ENCODE peak calls at places on chromosome 14, in nine cellular contexts. F is prostate gland; L is CD4-positive, alpha-beta memory T cell; C is MM.1S; Y is adrenal gland; T is uterus; U is fibroblast of lung; E is IMR-90; H is Peyer's patch. I is an unnamed sample. For H3K4me1, the result is how much of the 10 kb centered on the place peaks cover.

GRCh38 chr14:94129111-94129757 is at the start of gene IFI27L2:
- DNase-seq in F (peak), L (peak), C (peak), Y (peak), T (peak), U (peak), E (peak), H (peak), I (peak)

GRCh38 chr14:54603362-54603761 is 36.4 kb downstream of the SAMD4A start:
- DNase-seq in F (no peak), L (no peak), C (no peak), Y (no peak), T (no peak), U (peak), E (peak), H (no peak), I (no peak)

GRCh38 chr14:68042591-68043210 is 223.1 kb downstream of the RAD51B start:
- DNase-seq in F (peak), L (no peak), C (no peak), Y (no peak), T (no peak), U (peak), E (no peak), H (no peak), I (no peak)

GRCh38 chr14:101774006-101774755 is 12.7 kb downstream of the PPP2R5C start:
- DNase-seq in F (no peak), L (no peak), C (peak), Y (peak), T (no peak), U (no peak), E (no peak), H (peak), I (no peak)

GRCh38 chr14:72617391-72618011 is 276.4 kb downstream of the DPF3 start:
- DNase-seq in F (no peak), L (no peak), C (no peak), Y (peak), T (no peak), U (no peak), E (no peak), H (no peak), I (no peak)

GRCh38 chr14:79809849-79810612 is 401.3 kb downstream of the DIO2 start:
- DNase-seq in F (peak), L (no peak), C (peak), Y (no peak), T (no peak), U (peak), E (peak), H (no peak), I (no peak)

GRCh38 chr14:54669759-54670630 is 103.1 kb downstream of the SAMD4A start:
- DNase-seq in F (peak), L (peak), C (no peak), Y (no peak), T (peak), U (peak), E (peak), H (no peak), I (no peak)

GRCh38 chr14:52025310-52025709 is 36.0 kb downstream of the RTRAF start:
- DNase-seq in F (no peak), L (no peak), C (no peak), Y (no peak), T (no peak), U (peak), E (peak), H (no peak), I (no peak)

GRCh38 chr14:55301722-55302121 is 30.5 kb downstream of the FBXO34 start:
- DNase-seq in F (peak), L (no peak), C (no peak), Y (no peak), T (no peak), U (peak), E (peak), H (no peak), I (no peak)

GRCh38 chr14:93880025-93880820 is 46.9 kb upstream of the FAM181A start:
- DNase-seq in F (no peak), L (no peak), C (no peak), Y (no peak), T (peak), U (no peak), E (no peak), H (no peak), I (peak)

GRCh38 chr14:55730602-55731001 is 150.6 kb downstream of the KTN1 start:
- DNase-seq in F (peak), L (no peak), C (no peak), Y (no peak), T (no peak), U (no peak), E (peak), H (no peak), I (no peak)

GRCh38 chr14:32621585-32621984 is 292.5 kb downstream of the AKAP6 start:
- DNase-seq in F (no peak), L (no peak), C (no peak), Y (no peak), T (no peak), U (no peak), E (no peak), H (no peak), I (no peak)
- H3K4me1 ChIP-seq in F (under half), L (under half), C (under half), Y (under half), T (under half), U (under half), E (under half), H (under half), I (under half)

GRCh38 chr14:96686126-96686525 is 111.1 kb upstream of the VRK1 start:
- DNase-seq in F (no peak), L (no peak), C (no peak), Y (no peak), T (no peak), U (no peak), E (no peak), H (no peak), I (no peak)
- H3K27ac ChIP-seq in F (no peak), L (no peak), C (no peak), Y (no peak), T (no peak), U (no peak), E (no peak), H (no peak), I (no peak)

GRCh38 chr14:104994988-104995387 is 9.4 kb downstream of the CLBA1 start:
- DNase-seq in F (no peak), L (no peak), C (no peak), Y (no peak), T (peak), U (no peak), E (no peak), H (no peak), I (no peak)
- H3K4me1 ChIP-seq in F (under half), L (under half), C (under half), Y (under half), T (under half), U (under half), E (under half), H (under half), I (under half)

DNA sequence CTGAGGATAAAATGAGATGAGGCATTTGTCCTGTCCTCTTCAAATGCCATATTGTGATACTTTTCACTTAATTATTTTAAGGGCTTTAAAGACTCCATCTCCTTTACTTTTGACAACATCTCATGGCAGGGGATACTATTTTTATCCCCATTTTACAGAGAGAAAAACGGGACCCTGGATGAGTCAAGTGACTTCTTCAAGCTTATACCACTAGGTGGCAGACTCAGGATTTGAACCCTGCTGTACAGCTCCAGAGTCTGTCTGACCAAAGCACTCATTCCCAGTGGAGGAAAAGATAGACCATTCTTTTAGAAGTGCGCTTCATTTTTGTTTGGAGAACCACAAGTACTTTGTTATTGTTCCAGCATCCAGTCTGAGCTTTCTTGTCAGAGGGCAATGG is 1.7 kb upstream of the SMOC1 start:
- DNase-seq in F (no peak), L (no peak), C (peak), Y (no peak), T (no peak), U (peak), E (peak), H (no peak), I (no peak)
- H3K27ac ChIP-seq in F (no peak), L (no peak), C (no peak), Y (no peak), T (no peak), U (no peak), E (no peak), H (no peak), I (peak)

DNA sequence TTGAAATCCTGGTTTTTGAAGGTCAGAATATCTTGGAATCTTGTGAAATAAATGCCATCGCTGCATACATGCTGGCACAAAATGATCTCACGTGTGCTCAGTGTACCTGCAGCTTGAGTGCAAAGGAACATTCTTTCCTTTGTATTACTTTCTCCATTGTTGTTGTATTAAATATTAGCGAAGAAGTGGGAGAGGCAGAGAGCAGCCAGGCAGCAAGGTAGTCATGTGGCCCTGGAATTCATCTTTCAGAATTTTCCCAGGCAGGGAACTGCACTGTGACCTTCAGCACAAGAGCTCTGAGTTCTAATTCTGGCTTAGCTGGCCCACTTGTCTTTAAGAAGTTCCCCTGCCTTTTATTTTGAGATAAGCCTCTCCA is 145.5 kb downstream of the PRKCH start:
- DNase-seq in F (no peak), L (no peak), C (no peak), Y (no peak), T (no peak), U (no peak), E (no peak), H (no peak), I (no peak)
- H3K4me1 ChIP-seq in F (under half), L (half or more), C (under half), Y (half or more), T (under half), U (under half), E (under half), H (under half), I (under half)

GRCh38 chr14:74618078-74618952 is 6.3 kb upstream of the LTBP2 start:
- DNase-seq in F (no peak), L (peak), C (no peak), Y (no peak), T (no peak), U (peak), E (peak), H (peak), I (peak)

GRCh38 chr14:74621556-74621955 is 9.5 kb upstream of the LTBP2 start:
- DNase-seq in F (no peak), L (no peak), C (no peak), Y (no peak), T (no peak), U (no peak), E (no peak), H (no peak), I (no peak)

GRCh38 chr14:74620923-74621322 is 8.9 kb upstream of the LTBP2 start:
- DNase-seq in F (no peak), L (no peak), C (no peak), Y (no peak), T (no peak), U (no peak), E (no peak), H (no peak), I (no peak)

GRCh38 chr14:74620497-74620921 is 8.5 kb upstream of the LTBP2 start:
- DNase-seq in F (no peak), L (peak), C (no peak), Y (no peak), T (no peak), U (peak), E (peak), H (no peak), I (no peak)

GRCh38 chr14:74619672-74620131 is 7.7 kb upstream of the LTBP2 start:
- DNase-seq in F (no peak), L (no peak), C (no peak), Y (no peak), T (peak), U (peak), E (peak), H (peak), I (peak)
- H3K27ac ChIP-seq in F (peak), L (no peak), C (no peak), Y (peak), T (peak), U (peak), E (peak), H (peak), I (peak)

GRCh38 chr14:63764103-63764502 is 36.2 kb upstream of the SGPP1 start:
- DNase-seq in F (no peak), L (no peak), C (no peak), Y (no peak), T (no peak), U (peak), E (peak), H (no peak), I (no peak)

GRCh38 chr14:63757211-63757610 is 29.3 kb upstream of the SGPP1 start:
- DNase-seq in F (no peak), L (no peak), C (no peak), Y (no peak), T (no peak), U (no peak), E (no peak), H (no peak), I (no peak)

GRCh38 chr14:63759454-63759853 is 31.6 kb upstream of the SGPP1 start:
- DNase-seq in F (no peak), L (peak), C (peak), Y (no peak), T (no peak), U (no peak), E (peak), H (peak), I (no peak)

GRCh38 chr14:63761356-63762117 is 33.7 kb upstream of the SGPP1 start:
- DNase-seq in F (no peak), L (no peak), C (no peak), Y (no peak), T (no peak), U (no peak), E (no peak), H (no peak), I (no peak)

GRCh38 chr14:63760014-63760413 is 32.1 kb upstream of the SGPP1 start:
- DNase-seq in F (no peak), L (no peak), C (peak), Y (no peak), T (no peak), U (no peak), E (no peak), H (no peak), I (no peak)
- H3K4me1 ChIP-seq in F (under half), L (under half), C (under half), Y (under half), T (under half), U (under half), E (under half), H (under half), I (under half)

GRCh38 chr14:104438166-104438887 is 141.2 kb upstream of the C14orf180 start:
- DNase-seq in F (no peak), L (no peak), C (no peak), Y (no peak), T (no peak), U (no peak), E (no peak), H (no peak), I (no peak)
- H3K27ac ChIP-seq in F (no peak), L (no peak), C (no peak), Y (no peak), T (no peak), U (no peak), E (no peak), H (no peak), I (peak)

DNA sequence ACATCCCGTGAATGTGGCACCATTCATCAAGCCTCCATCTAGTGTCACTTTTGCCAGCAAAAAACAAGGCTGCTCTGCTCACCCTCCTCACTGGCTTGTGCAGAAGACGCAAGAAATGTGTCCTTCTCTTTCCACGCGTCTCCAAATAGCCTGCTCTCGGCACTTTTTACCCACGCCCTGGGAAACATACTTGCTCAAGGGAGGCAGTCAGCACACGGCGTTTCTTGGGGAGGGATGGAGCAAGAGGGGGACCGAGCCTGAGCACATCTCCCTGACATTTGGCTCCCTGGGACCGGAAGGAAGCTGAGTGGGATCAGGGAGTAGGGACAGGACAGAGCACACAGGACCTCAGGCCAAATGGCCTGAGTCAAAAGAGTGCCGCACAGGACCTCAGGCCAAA is 7.3 kb downstream of the BCL11B start:
- DNase-seq in F (no peak), L (no peak), C (no peak), Y (no peak), T (no peak), U (no peak), E (no peak), H (no peak), I (no peak)
- H3K4me1 ChIP-seq in F (under half), L (half or more), C (under half), Y (under half), T (under half), U (under half), E (under half), H (under half), I (under half)

DNA sequence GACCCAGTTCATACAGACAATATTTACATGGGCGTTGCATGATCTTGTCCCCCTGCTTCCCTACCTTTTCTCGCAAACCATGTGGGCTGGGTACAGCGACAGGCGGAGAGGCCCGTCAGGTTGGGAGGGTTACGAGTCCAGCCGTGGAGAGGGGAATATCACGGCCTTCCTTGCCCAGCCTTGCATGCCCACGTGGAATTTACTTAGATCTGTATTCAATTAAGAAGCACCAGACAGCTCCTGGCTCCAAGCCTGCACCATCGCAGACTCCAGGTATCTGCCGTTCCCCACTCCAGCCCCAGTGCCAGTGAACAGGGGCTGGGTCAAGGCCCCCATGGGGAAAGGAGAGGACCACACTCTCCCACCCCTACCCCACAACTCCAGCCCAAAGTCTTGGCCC is 29.8 kb downstream of the BCL11B start:
- DNase-seq in F (no peak), L (no peak), C (no peak), Y (no peak), T (no peak), U (no peak), E (no peak), H (no peak), I (no peak)
- H3K27ac ChIP-seq in F (peak), L (peak), C (no peak), Y (no peak), T (no peak), U (no peak), E (no peak), H (peak), I (no peak)

I was measured in body of pancreas.